ENCODE peak calls at places on chromosomes 16 and 17, in five cellular contexts. S is mammary epithelial cell, D is body of pancreas, P is Caco-2, F is H1. L is an unnamed sample. For H3K27me3, the result is how much of the 10 kb centered on the place peaks cover.

GRCh38 chr16:17416461-17417221 is 54.1 kb downstream of the XYLT1 start:
- DNase-seq in P (no peak), S (no peak), F (no peak), D (peak), L (peak)

GRCh38 chr17:9522074-9522473 is 53.5 kb downstream of the STX8 start:
- DNase-seq in P (no peak), F (no peak), D (peak), S (peak), L (no peak)

GRCh38 chr17:7443499-7444485 is 1.1 kb upstream of the CHRNB1 start:
- DNase-seq in S (peak), D (no peak), P (no peak), F (no peak), L (no peak)

GRCh38 chr17:31008374-31009035 is 37.7 kb downstream of the RNF135 start:
- DNase-seq in D (peak), P (peak), F (peak), S (peak), L (peak)

GRCh38 chr17:78883090-78883532 is 19.9 kb downstream of the CEP295NL start:
- DNase-seq in S (no peak), D (peak), F (no peak), P (no peak), L (no peak)

GRCh38 chr16:57994778-57995177 is 5.7 kb downstream of the ZNF319 start:
- DNase-seq in D (peak), S (peak), F (no peak), P (peak), L (peak)

GRCh38 chr17:78883533-78884131 is 19.4 kb downstream of the CEP295NL start:
- DNase-seq in F (peak), S (peak), P (peak), D (peak), L (peak)

GRCh38 chr17:36755586-36755985 is 154.2 kb downstream of the MRM1 start:
- DNase-seq in D (no peak), F (peak), P (no peak), S (peak), L (no peak)

GRCh38 chr16:2415085-2415484 is 14.2 kb upstream of the CCNF start:
- DNase-seq in D (no peak), S (no peak), F (no peak), P (no peak), L (no peak)

GRCh38 chr16:58741166-58741565 is 7.0 kb upstream of the GOT2 start:
- DNase-seq in D (no peak), F (no peak), P (no peak), S (no peak), L (no peak)

GRCh38 chr16:28139530-28139929 is 72.2 kb downstream of the XPO6 start:
- DNase-seq in S (no peak), D (no peak), F (no peak), P (no peak), L (no peak)

GRCh38 chr17:68019336-68019674 is 16.2 kb upstream of the KPNA2 start:
- DNase-seq in S (no peak), P (no peak), F (no peak), D (no peak), L (no peak)

GRCh38 chr16:15795615-15796014 is 61.2 kb downstream of the MYH11 start:
- DNase-seq in P (no peak), F (no peak), S (no peak), D (no peak), L (no peak)

GRCh38 chr17:42266918-42267766 is 9.0 kb downstream of the STAT5B start:
- DNase-seq in P (no peak), S (peak), F (no peak), D (peak), L (no peak)

GRCh38 chr16:5504028-5504758 is 406.6 kb upstream of the EEF2KMT start:
- DNase-seq in S (no peak), P (no peak), D (no peak), F (no peak), L (peak)

GRCh38 chr17:59825533-59826316 is 67.0 kb downstream of the TUBD1 start:
- DNase-seq in S (peak), D (no peak), F (no peak), P (no peak), L (no peak)

GRCh38 chr17:77577491-77577890 is 381.0 kb upstream of the TNRC6C start:
- DNase-seq in P (no peak), F (no peak), S (no peak), D (no peak), L (no peak)

GRCh38 chr17:3972281-3972731 is 8.1 kb upstream of the ATP2A3 start:
- DNase-seq in S (no peak), P (no peak), D (no peak), F (no peak), L (no peak)

GRCh38 chr16:86662195-86662594 is 83.8 kb downstream of the FOXL1 start:
- DNase-seq in P (no peak), S (peak), F (no peak), D (no peak), L (no peak)

GRCh38 chr17:78716814-78717393 is 65.2 kb downstream of the CYTH1 start:
- DNase-seq in F (peak), S (peak), D (peak), P (no peak), L (peak)

GRCh38 chr17:61456688-61457225 is 4.5 kb downstream of the TBX4 start:
- DNase-seq in F (peak), S (no peak), P (no peak), D (no peak), L (no peak)

GRCh38 chr16:30982548-30983288 is 2.3 kb upstream of the HSD3B7 start:
- DNase-seq in F (no peak), P (no peak), D (no peak), S (peak), L (no peak)
- H3K27me3 ChIP-seq in F (under half), P (under half), D (under half), S (under half), L (under half)

GRCh38 chr16:9793623-9794022 is 388.6 kb downstream of the GRIN2A start:
- DNase-seq in S (no peak), P (no peak), D (no peak), F (no peak), L (no peak)
- H3K27me3 ChIP-seq in S (under half), P (under half), D (under half), F (under half), L (under half)

DNA sequence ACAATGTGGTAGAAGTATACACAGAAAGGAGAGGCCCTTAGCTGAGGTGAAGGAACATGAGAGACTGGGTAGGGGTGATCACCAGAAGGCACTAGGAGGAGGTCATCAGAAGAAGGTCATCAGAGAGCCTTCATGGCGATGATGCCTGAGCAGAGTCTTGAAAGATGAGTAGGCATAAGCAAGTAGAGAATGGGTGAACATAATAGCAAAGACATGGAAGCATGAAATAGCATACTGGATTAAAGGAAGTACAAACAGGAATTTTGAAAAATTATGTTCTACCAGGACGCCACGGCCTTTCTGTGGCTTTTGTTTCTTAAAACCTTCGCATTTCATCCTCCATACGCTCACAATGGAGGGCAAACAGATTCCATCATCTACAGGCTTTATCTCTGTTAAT is 2.9 kb downstream of the IKZF3 start:
- DNase-seq in F (no peak), D (no peak), P (no peak), S (no peak), L (no peak)
- H3K27me3 ChIP-seq in F (under half), D (under half), P (under half), S (under half), L (under half)

GRCh38 chr17:80474231-80474932 is 2.0 kb downstream of the NPTX1 start:
- DNase-seq in F (no peak), S (no peak), D (no peak), P (peak), L (no peak)
- H3K27me3 ChIP-seq in F (half or more), S (half or more), D (under half), P (under half), L (half or more)

GRCh38 chr17:49438439-49438861 is 23.8 kb upstream of the PHB1 start:
- DNase-seq in D (no peak), P (peak), S (no peak), F (peak), L (no peak)
- H3K27me3 ChIP-seq in D (under half), P (under half), S (under half), F (under half), L (under half)

GRCh38 chr16:1049113-1049975 is 23.2 kb upstream of the SSTR5 start:
- DNase-seq in P (no peak), F (no peak), S (no peak), D (no peak), L (no peak)

GRCh38 chr16:1047123-1047522 is 25.4 kb upstream of the SSTR5 start:
- DNase-seq in S (no peak), P (no peak), F (no peak), D (no peak), L (no peak)

GRCh38 chr16:1049976-1050247 is 22.6 kb upstream of the SSTR5 start:
- DNase-seq in S (no peak), D (no peak), F (no peak), P (no peak), L (no peak)

GRCh38 chr16:1047801-1048200 is 24.7 kb upstream of the SSTR5 start:
- DNase-seq in P (no peak), F (no peak), S (no peak), D (no peak), L (no peak)

DNA sequence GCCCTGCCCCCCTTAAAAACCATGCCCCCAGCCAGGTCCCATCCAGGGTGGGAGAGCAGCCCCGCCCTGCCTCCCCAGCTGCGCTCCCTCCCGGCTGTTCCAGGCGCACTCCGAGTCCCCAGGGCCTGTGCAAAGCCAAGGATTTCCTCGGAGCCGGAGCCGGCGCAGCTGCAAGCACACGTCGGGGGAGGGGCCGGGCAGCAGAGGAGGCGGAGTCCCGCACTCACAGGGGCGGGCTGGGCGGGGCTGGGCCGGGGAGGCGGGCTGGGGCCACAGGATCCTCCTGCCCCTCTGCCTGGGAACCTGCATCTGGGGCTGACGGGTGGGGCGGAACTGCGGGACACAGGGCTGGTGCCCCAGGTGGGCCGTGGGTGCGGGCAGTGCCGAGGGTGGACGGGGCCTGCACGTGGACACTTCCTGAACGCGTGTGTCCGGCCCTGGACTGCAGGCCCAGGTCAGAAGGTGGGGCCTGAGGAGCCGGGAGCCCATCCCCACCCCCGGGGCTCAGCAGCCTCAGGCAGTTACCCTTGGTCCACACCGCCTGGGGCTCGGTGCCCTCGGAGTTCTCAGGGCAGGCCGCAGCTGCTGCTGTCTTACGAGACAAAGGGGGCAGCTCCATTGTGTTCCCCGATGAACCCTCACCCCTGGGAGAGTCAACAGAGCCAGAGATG is 24.0 kb upstream of the SSTR5 start:
- DNase-seq in F (peak), P (no peak), D (peak), S (no peak), L (peak)
- H3K27me3 ChIP-seq in F (under half), P (under half), D (under half), S (under half), L (under half)

DNA sequence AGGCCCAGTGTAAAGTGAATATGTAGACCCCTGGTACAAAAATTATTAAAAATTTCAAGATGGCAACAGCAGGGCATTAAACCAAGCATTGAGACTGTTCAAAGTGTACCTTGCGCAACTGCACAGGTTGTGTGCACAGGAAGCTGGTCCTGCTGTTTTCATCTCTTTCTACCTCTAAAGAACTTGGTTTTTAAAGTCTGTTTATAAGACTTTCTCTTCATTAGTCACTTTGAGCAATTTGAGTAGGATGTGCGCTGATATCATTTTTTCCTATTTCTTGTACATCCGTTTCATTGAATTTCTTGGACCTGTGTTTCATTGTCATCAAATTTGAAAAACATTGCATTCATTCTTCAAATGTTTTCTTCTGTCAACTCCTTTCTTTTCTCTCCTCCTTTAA is 16.8 kb upstream of the PMP22 start:
- DNase-seq in S (no peak), D (no peak), F (no peak), P (no peak), L (no peak)
- H3K27me3 ChIP-seq in S (under half), D (under half), F (under half), P (under half), L (under half)